ENCODE peak calls at places on chromosomes 16 and 17, in seven cellular contexts. F, E, Z, R, K, C and H are unnamed samples.

GRCh38 chr16:72990003-72990521 is 57.9 kb downstream of the ZFHX3 start:
- DNase-seq in F (no peak), E (no peak), Z (no peak), R (no peak), K (peak; percentile 20), C (peak; percentile 9), H (peak; percentile 67)

GRCh38 chr17:63024716-63025115 is 58.7 kb downstream of the TANC2 start:
- DNase-seq in F (no peak), E (peak; percentile 23), Z (no peak), R (no peak), K (no peak), C (no peak), H (no peak)

GRCh38 chr17:80731255-80731840 is 186.7 kb downstream of the RPTOR start:
- DNase-seq in F (no peak), E (no peak), Z (no peak), R (no peak), K (no peak), C (no peak), H (no peak)

GRCh38 chr17:13273744-13274295 is 256.0 kb upstream of the ELAC2 start:
- DNase-seq in F (no peak), E (no peak), Z (no peak), R (no peak), K (no peak), C (no peak), H (peak; percentile 1)

GRCh38 chr17:83185023-83186002 is 105.9 kb downstream of the METRNL start:
- DNase-seq in F (no peak), E (no peak), Z (no peak), R (no peak), K (no peak), C (peak; percentile 62), H (no peak)

GRCh38 chr16:70772493-70772892 is 28.5 kb downstream of the VAC14 start:
- DNase-seq in F (no peak), E (no peak), Z (no peak), R (no peak), K (no peak), C (no peak), H (no peak)

GRCh38 chr17:15335446-15335845 is 6.0 kb downstream of the TEKT3 start:
- DNase-seq in F (no peak), E (no peak), Z (no peak), R (no peak), K (no peak), C (no peak), H (no peak)

GRCh38 chr17:74244543-74244942 is 29.5 kb upstream of the DNAI2 start:
- DNase-seq in F (no peak), E (no peak), Z (no peak), R (no peak), K (no peak), C (peak; percentile 35), H (no peak)

GRCh38 chr17:44556114-44556853 is 1.0 kb upstream of the FZD2 start:
- DNase-seq in F (peak; percentile 6), E (no peak), Z (no peak), R (no peak), K (no peak), C (peak; percentile 54), H (no peak)

GRCh38 chr17:61764846-61765245 is 98.5 kb downstream of the BRIP1 start:
- DNase-seq in F (no peak), E (no peak), Z (no peak), R (no peak), K (no peak), C (no peak), H (no peak)

GRCh38 chr16:35391328-35391727 is 1931.9 kb downstream of the TP53TG3F start:
- DNase-seq in F (peak; percentile 10), E (peak; percentile 9), Z (no peak), R (no peak), K (no peak), C (peak; percentile 4), H (peak; percentile 3)

GRCh38 chr16:57367111-57367752 is 5.1 kb upstream of the CX3CL1 start:
- DNase-seq in F (no peak), E (no peak), Z (no peak), R (no peak), K (no peak), C (no peak), H (no peak)

GRCh38 chr17:77737442-77738265 is 220.8 kb upstream of the TNRC6C start:
- DNase-seq in F (peak; percentile 76), E (no peak), Z (no peak), R (peak; percentile 94), K (no peak), C (no peak), H (no peak)

GRCh38 chr16:67879936-67880335 is 4.7 kb upstream of the NRN1L start:
- DNase-seq in F (no peak), E (no peak), Z (no peak), R (no peak), K (no peak), C (no peak), H (no peak)

GRCh38 chr17:55264640-55265298 is at the start of gene HLF:
- DNase-seq in F (peak; percentile 77), E (peak; percentile 40), Z (peak; percentile 67), R (peak; percentile 21), K (no peak), C (peak; percentile 90), H (peak; percentile 19)

GRCh38 chr17:12296120-12296727 is 275.5 kb downstream of the MAP2K4 start:
- DNase-seq in F (no peak), E (no peak), Z (no peak), R (no peak), K (peak; percentile 24), C (peak; percentile 62), H (no peak)

GRCh38 chr17:12940699-12941098 is 77.1 kb downstream of the ELAC2 start:
- DNase-seq in F (no peak), E (no peak), Z (no peak), R (no peak), K (no peak), C (no peak), H (no peak)

GRCh38 chr16:69839240-69839688 is 77.1 kb downstream of the WWP2 start:
- DNase-seq in F (no peak), E (no peak), Z (no peak), R (no peak), K (no peak), C (peak; percentile 35), H (no peak)

GRCh38 chr17:47615766-47616424 is 33.8 kb upstream of the KPNB1 start:
- DNase-seq in F (peak; percentile 55), E (peak; percentile 36), Z (no peak), R (no peak), K (no peak), C (peak; percentile 67), H (peak; percentile 17)

GRCh38 chr17:78862073-78863023 is 21.7 kb upstream of the USP36 start:
- DNase-seq in F (no peak), E (peak; percentile 99), Z (no peak), R (no peak), K (peak; percentile 93), C (no peak), H (peak; percentile 97)

GRCh38 chr17:14672830-14673229 is 371.9 kb downstream of the HS3ST3B1 start:
- DNase-seq in F (no peak), E (peak; percentile 80), Z (no peak), R (no peak), K (no peak), C (no peak), H (peak; percentile 38)

GRCh38 chr16:65314246-65315003 is 192.6 kb upstream of the CDH11 start:
- DNase-seq in F (no peak), E (no peak), Z (no peak), R (no peak), K (no peak), C (no peak), H (no peak)

GRCh38 chr17:59406808-59407381 is 75.4 kb downstream of the YPEL2 start:
- DNase-seq in F (peak; percentile 73), E (peak; percentile 45), Z (no peak), R (peak; percentile 65), K (peak; percentile 26), C (no peak), H (no peak)

GRCh38 chr16:52912565-52913173 is 140.0 kb downstream of the CHD9NB start:
- DNase-seq in F (peak; percentile 70), E (peak; percentile 1), Z (no peak), R (peak; percentile 37), K (peak; percentile 6), C (peak; percentile 51), H (peak; percentile 13)

GRCh38 chr17:33277436-33278100 is 15.5 kb downstream of the ASIC2 start:
- DNase-seq in F (no peak), E (no peak), Z (no peak), R (no peak), K (no peak), C (no peak), H (no peak)

GRCh38 chr17:51435641-51436091 is 175.3 kb downstream of the UTP18 start:
- DNase-seq in F (peak; percentile 9), E (no peak), Z (no peak), R (no peak), K (no peak), C (peak; percentile 87), H (no peak)

GRCh38 chr16:23071202-23072083 is 77.8 kb downstream of the USP31 start:
- DNase-seq in F (no peak), E (peak; percentile 18), Z (no peak), R (no peak), K (no peak), C (peak; percentile 26), H (peak; percentile 21)

GRCh38 chr16:85293899-85294642 is 181.8 kb upstream of the CIBAR2 start:
- DNase-seq in F (peak; percentile 32), E (no peak), Z (no peak), R (peak; percentile 96), K (no peak), C (no peak), H (no peak)

GRCh38 chr16:65121870-65122723 is at the start of gene CDH11:
- DNase-seq in F (no peak), E (peak; percentile 69), Z (no peak), R (no peak), K (peak; percentile 55), C (peak; percentile 34), H (peak; percentile 78)

GRCh38 chr17:27495460-27495859 is 39.2 kb downstream of the KSR1 start:
- DNase-seq in F (no peak), E (no peak), Z (no peak), R (no peak), K (no peak), C (no peak), H (no peak)

GRCh38 chr17:43010667-43011308 is 4.2 kb downstream of the IFI35 start:
- DNase-seq in F (no peak), E (no peak), Z (no peak), R (no peak), K (no peak), C (no peak), H (no peak)

GRCh38 chr17:38558751-38559024 is 47.1 kb downstream of the SRCIN1 start:
- DNase-seq in F (no peak), E (no peak), Z (no peak), R (no peak), K (no peak), C (no peak), H (no peak)

GRCh38 chr17:5708344-5708743 is 124.0 kb upstream of the NLRP1 start:
- DNase-seq in F (no peak), E (no peak), Z (no peak), R (no peak), K (no peak), C (no peak), H (no peak)

GRCh38 chr16:67447508-67448076 is 16.7 kb downstream of the HSD11B2 start:
- DNase-seq in F (no peak), E (no peak), Z (peak; percentile 18), R (no peak), K (peak; percentile 37), C (no peak), H (no peak)

GRCh38 chr16:1613728-1614225 is 1.6 kb downstream of the CRAMP1 start:
- DNase-seq in F (no peak), E (no peak), Z (no peak), R (no peak), K (no peak), C (no peak), H (no peak)